ENCODE peak calls at places on chromosomes 7 and 10, in six cellular contexts. A is small intestine; Z is adrenal gland; M is CD4-positive, CD25-positive, alpha-beta regulatory T cell; C is SJCRH30; T is psoas muscle. G is an unnamed sample.
A peak's percentile ranks its signal among the peaks of the same experiment; 100 is the strongest.

GRCh38 chr10:84214612-84215235 is 10.6 kb downstream of the LRIT2 start:
- DNase-seq in A (peak; percentile 15), Z (no peak), M (peak; percentile 40), C (no peak), T (no peak), G (no peak)

GRCh38 chr7:139731802-139732470 is 45.9 kb downstream of the HIPK2 start:
- DNase-seq in A (peak; percentile 92), Z (peak; percentile 94), M (no peak), C (peak; percentile 17), T (peak; percentile 94), G (peak; percentile 90)

GRCh38 chr10:554182-554848 is 135.2 kb downstream of the DIP2C start:
- DNase-seq in A (no peak), Z (no peak), M (no peak), C (no peak), T (no peak), G (no peak)

GRCh38 chr10:85548038-85548437 is 818.6 kb downstream of the GRID1 start:
- DNase-seq in A (peak; percentile 20), Z (peak; percentile 24), M (peak; percentile 28), C (peak; percentile 2), T (no peak), G (no peak)

GRCh38 chr7:29921404-29922010 is 68.1 kb downstream of the SCRN1 start:
- DNase-seq in A (peak; percentile 63), Z (peak; percentile 30), M (peak; percentile 55), C (peak; percentile 66), T (no peak), G (no peak)

GRCh38 chr10:92722349-92722748 is 32.6 kb downstream of the HHEX start:
- DNase-seq in A (no peak), Z (no peak), M (no peak), C (no peak), T (no peak), G (no peak)

GRCh38 chr10:4538016-4538415 is 288.0 kb upstream of the AKR1E2 start:
- DNase-seq in A (no peak), Z (no peak), M (no peak), C (no peak), T (no peak), G (no peak)

GRCh38 chr10:101492205-101492604 is 95.9 kb downstream of the POLL start:
- DNase-seq in A (no peak), Z (no peak), M (no peak), C (no peak), T (no peak), G (no peak)

GRCh38 chr10:46287846-46288480 is 1.2 kb downstream of the ANTXRL start:
- DNase-seq in A (no peak), Z (no peak), M (no peak), C (no peak), T (peak; percentile 10), G (no peak)

GRCh38 chr7:1886361-1887064 is 216.4 kb downstream of the ELFN1 start:
- DNase-seq in A (no peak), Z (no peak), M (no peak), C (no peak), T (no peak), G (no peak)

GRCh38 chr10:21972584-21972983 is 30.9 kb downstream of the DNAJC1 start:
- DNase-seq in A (no peak), Z (no peak), M (no peak), C (no peak), T (no peak), G (no peak)

GRCh38 chr7:27101906-27102577 is 441 bp downstream of the HOXA2 start:
- DNase-seq in A (no peak), Z (no peak), M (no peak), C (no peak), T (no peak), G (no peak)

GRCh38 chr10:96587255-96588059 is 645 bp upstream of the TM9SF3 start:
- DNase-seq in A (peak; percentile 58), Z (peak; percentile 83), M (peak; percentile 69), C (peak; percentile 57), T (peak; percentile 91), G (no peak)

GRCh38 chr7:157499835-157500153 is 163.0 kb downstream of the DNAJB6 start:
- DNase-seq in A (no peak), Z (no peak), M (no peak), C (no peak), T (peak; percentile 35), G (no peak)

DNA sequence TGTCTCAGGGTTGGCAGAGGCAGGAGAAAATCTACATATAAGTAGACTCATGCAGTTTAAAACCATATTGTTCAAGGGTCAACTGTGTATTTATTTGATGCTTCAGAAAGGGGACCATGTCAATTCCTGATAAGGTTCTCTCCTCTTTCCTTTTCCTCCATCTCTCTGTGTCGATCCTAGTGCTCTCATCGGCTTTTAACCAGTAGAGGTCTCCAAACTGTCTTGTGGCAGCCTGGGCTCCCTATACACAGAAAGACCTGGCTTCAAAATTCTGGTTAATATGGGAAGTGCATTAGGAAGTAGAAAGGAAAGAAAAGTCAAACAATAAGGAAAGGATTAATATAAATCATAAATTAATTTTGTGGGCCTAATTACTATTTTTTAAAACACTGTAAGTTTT is 304.4 kb upstream of the C7orf33 start:
- DNase-seq in A (peak; percentile 62), Z (no peak), M (no peak), C (no peak), T (no peak), G (no peak)
- H3K27ac ChIP-seq in A (no peak overlapping the region), Z (no peak overlapping the region), M (no peak overlapping the region), C (no peak overlapping the region), T (no peak overlapping the region), G (no peak overlapping the region)

GRCh38 chr7:116543664-116544063 is 18.8 kb downstream of the CAV1 start:
- DNase-seq in A (no peak), Z (no peak), M (no peak), C (no peak), T (no peak), G (no peak)

GRCh38 chr7:116542618-116543017 is 17.8 kb downstream of the CAV1 start:
- DNase-seq in A (no peak), Z (no peak), M (no peak), C (no peak), T (no peak), G (no peak)

GRCh38 chr7:116540743-116541142 is 15.9 kb downstream of the CAV1 start:
- DNase-seq in A (no peak), Z (no peak), M (no peak), C (no peak), T (no peak), G (no peak)

GRCh38 chr7:116539879-116540278 is 15.0 kb downstream of the CAV1 start:
- DNase-seq in A (no peak), Z (no peak), M (no peak), C (no peak), T (no peak), G (no peak)

DNA sequence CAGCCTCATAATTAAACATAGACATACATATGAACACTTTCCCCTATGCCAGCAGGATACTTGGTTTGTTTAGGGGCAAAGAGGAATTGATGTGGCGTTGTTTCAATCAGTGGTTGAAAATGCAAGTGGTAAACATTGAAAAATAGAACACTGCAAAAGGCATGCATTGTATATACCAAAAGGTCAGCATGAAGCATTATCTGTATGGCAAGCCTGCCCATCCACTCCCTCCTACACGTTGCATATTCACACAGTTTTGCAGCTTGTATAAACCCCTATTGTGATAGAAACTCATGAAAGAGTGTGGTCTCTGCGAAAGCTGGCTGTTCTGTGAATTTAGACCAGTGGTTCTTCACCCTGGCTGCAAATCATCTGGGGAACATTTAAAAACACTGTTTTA is 17.1 kb downstream of the CAV1 start:
- DNase-seq in A (no peak), Z (no peak), M (no peak), C (no peak), T (no peak), G (no peak)
- H3K4me1 ChIP-seq in A (no peaks in the 10 kb centered on the region), Z (no peaks in the 10 kb centered on the region), M (no peaks in the 10 kb centered on the region), C (no peaks in the 10 kb centered on the region), T (peaks cover 6% of the 10 kb centered on the region), G (peaks cover 31% of the 10 kb centered on the region)

DNA sequence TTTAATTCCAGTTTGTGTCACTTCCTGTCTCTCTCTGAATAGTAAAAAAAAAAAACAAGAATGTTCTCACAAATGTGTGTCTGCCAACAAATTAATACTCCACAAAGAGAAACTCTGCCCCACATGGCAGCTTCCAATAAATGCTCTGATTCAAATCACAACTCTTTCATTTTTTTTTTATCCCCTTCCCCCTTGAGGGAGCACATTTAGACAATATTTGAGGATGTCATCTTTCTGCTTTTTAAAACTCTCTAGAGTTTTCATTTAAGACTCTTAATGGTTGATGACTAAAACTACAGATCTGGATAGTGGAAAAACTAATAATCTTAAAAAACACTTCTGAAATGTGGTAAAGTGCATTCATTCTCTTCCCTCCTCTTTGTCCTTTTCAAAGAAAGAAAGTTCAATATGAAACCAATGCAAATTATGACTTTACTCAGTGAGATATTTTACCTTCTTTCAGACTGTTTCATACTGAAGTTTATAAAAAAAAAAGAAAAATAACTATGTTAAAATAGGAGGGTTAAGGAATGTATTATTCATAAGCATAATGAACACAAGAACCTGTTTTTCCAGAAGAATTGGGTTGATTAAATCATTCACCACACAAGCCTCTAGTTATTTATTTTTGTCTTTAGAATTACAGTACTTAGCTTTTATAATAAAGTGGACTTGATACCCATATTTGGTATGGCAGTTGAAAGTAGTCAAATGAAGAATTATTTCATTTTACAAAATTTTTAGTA is 42.4 kb downstream of the ARID5B start:
- DNase-seq in A (no peak), Z (no peak), M (peak; percentile 63), C (no peak), T (no peak), G (no peak)
- H3K27ac ChIP-seq in A (no peak overlapping the region), Z (peak overlapping the region; percentile 76), M (peak overlapping the region; percentile 76), C (no peak overlapping the region), T (peak overlapping the region; percentile 64), G (peak overlapping the region; percentile 76)

GRCh38 chr10:91559750-91560149 is 73.1 kb downstream of the PPP1R3C start:
- DNase-seq in A (no peak), Z (no peak), M (no peak), C (no peak), T (no peak), G (no peak)
- H3K4me1 ChIP-seq in A (peaks cover 7% of the 10 kb centered on the region), Z (no peaks in the 10 kb centered on the region), M (no peaks in the 10 kb centered on the region), C (no peaks in the 10 kb centered on the region), T (peaks cover 67% of the 10 kb centered on the region), G (no peaks in the 10 kb centered on the region)

GRCh38 chr10:18340496-18341051 is 200.3 kb downstream of the CACNB2 start:
- DNase-seq in A (peak; percentile 64), Z (no peak), M (no peak), C (no peak), T (no peak), G (no peak)
- H3K27ac ChIP-seq in A (no peak overlapping the region), Z (no peak overlapping the region), M (no peak overlapping the region), C (no peak overlapping the region), T (no peak overlapping the region), G (no peak overlapping the region)

DNA sequence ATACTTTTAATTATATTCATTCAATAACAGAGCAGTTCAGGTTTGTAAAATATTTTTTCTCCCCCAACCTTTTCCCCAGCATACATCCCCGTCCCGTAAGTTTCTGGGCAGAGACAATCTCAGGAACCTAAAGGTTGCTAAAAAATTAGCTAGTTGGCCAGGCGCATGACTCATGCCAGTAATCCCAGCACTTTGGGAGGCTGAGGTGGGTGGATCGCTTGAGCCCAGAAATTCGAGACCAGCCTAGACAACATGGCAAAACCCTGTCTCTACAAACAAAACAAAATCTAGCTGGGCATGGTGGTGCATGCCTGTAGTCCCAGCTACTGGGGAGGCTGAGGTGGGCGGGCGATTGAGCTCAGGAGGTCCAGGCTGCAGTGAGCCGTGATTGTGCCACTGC is 40.2 kb downstream of the TCF7L2 start:
- DNase-seq in A (no peak), Z (no peak), M (no peak), C (peak; percentile 47), T (no peak), G (no peak)
- H3K4me1 ChIP-seq in A (peaks cover 8% of the 10 kb centered on the region), Z (peaks cover 33% of the 10 kb centered on the region), M (peaks cover 4% of the 10 kb centered on the region), C (peaks cover 33% of the 10 kb centered on the region), T (peaks cover 8% of the 10 kb centered on the region), G (peaks cover 20% of the 10 kb centered on the region)

G was measured in lower lobe of right lung.